ENCODE peak calls at places on chromosomes 4 and X, in six cellular contexts. M is A549, P is HepG2, G is endothelial cell of umbilical vein, C is K562, W is GM12878. I is an unnamed sample.

GRCh38 chr4:7658297-7659204 is 223.8 kb upstream of the PSAPL1 start:
- DNase-seq in P (peak), M (no peak), W (no peak), G (no peak), C (no peak), I (no peak)

GRCh38 chr4:38865445-38865844 is 2.2 kb upstream of the FAM114A1 start:
- DNase-seq in W (no peak), P (peak), G (no peak), M (no peak), C (no peak), I (no peak)

GRCh38 chrX:11269996-11270395 is 23.2 kb upstream of the AMELX start:
- DNase-seq in P (no peak), G (no peak), C (no peak), M (no peak), W (no peak), I (no peak)

GRCh38 chr4:3407930-3408792 is 33.6 kb upstream of the HGFAC start:
- DNase-seq in G (no peak), P (peak), M (no peak), C (no peak), W (no peak), I (no peak)

GRCh38 chr4:84939111-84939510 is 27.4 kb downstream of the WDFY3 start:
- DNase-seq in M (no peak), G (no peak), P (no peak), W (no peak), C (no peak), I (no peak)

GRCh38 chrX:120365320-120365719 is 3.4 kb downstream of the ATP1B4 start:
- DNase-seq in C (peak), P (peak), M (peak), G (peak), W (no peak), I (peak)

GRCh38 chr4:153126137-153126536 is 78.1 kb upstream of the TRIM2 start:
- DNase-seq in G (no peak), C (no peak), M (no peak), P (no peak), W (no peak), I (no peak)

GRCh38 chr4:163251204-163251603 is 81.2 kb downstream of the NPY1R start:
- DNase-seq in G (no peak), P (peak), W (no peak), C (no peak), M (peak), I (peak)

GRCh38 chrX:69063486-69063885 is 101.8 kb downstream of the PJA1 start:
- DNase-seq in C (no peak), M (no peak), W (no peak), P (no peak), G (no peak), I (no peak)

GRCh38 chr4:48340905-48341775 is at the start of gene SLAIN2:
- DNase-seq in M (peak), C (peak), G (peak), P (peak), W (peak), I (peak)
- TF ChIP-seq POLR2A in M (peak), C (peak), G (peak), P (peak), W (peak), I (peak)

GRCh38 chrX:132022115-132022862 is 813 bp upstream of the STK26 start:
- DNase-seq in C (peak), W (no peak), M (peak), P (peak), G (peak), I (peak)

GRCh38 chrX:132023117-132023895 is at the start of gene STK26:
- DNase-seq in W (no peak), P (peak), C (peak), G (peak), M (peak), I (peak)

GRCh38 chrX:132022863-132023116 is 312 bp upstream of the STK26 start:
- DNase-seq in C (no peak), G (no peak), W (no peak), M (no peak), P (no peak), I (no peak)

GRCh38 chrX:132025085-132025484 is 2.0 kb downstream of the STK26 start:
- DNase-seq in M (no peak), P (peak), C (peak), G (no peak), W (no peak), I (peak)

GRCh38 chrX:132023896-132024386 is 839 bp downstream of the STK26 start:
- DNase-seq in P (no peak), W (no peak), C (peak), M (peak), G (peak), I (peak)
- TF ChIP-seq MYC in P (no peak), W (no peak), C (no peak), M (no peak), G (no peak), I (peak)

GRCh38 chr4:15116509-15117079 is 114.3 kb downstream of the CPEB2 start:
- DNase-seq in C (no peak), P (no peak), G (no peak), M (no peak), W (no peak), I (no peak)
- TF ChIP-seq CTCF in C (no peak), P (no peak), G (no peak), M (no peak), W (no peak), I (no peak)

DNA sequence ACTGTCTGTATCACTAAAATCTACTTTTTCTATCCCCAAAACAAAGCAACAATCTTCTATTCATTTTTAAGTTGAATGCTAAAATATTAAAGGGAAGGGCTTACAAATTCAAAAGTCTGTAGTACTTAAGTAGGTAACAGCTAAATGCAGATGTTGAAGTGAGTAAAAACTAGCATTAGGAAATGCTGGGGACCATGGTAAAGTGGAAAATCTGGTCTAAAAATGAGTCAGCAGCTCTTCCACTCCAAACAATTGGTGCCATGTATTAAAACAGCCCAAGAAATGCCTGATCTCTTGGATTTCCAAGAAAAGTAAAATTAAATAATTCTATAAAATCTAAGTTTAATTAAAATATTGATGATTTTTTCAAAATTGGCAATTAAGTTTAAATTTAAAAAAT is 73.3 kb upstream of the PPP3CA start:
- DNase-seq in G (peak), M (no peak), P (no peak), W (no peak), C (no peak), I (peak)
- TF ChIP-seq POLR2A in G (no peak), M (no peak), P (no peak), W (no peak), C (no peak), I (no peak)

GRCh38 chr4:105192474-105192873 is 45.8 kb downstream of the TET2 start:
- DNase-seq in P (no peak), W (no peak), M (no peak), G (no peak), C (no peak), I (no peak)
- TF ChIP-seq MYC in P (no peak), W (no peak), M (no peak), G (no peak), C (no peak), I (no peak)

GRCh38 chr4:102715057-102715456 is 45.7 kb downstream of the MANBA start:
- DNase-seq in W (no peak), G (no peak), C (no peak), P (no peak), M (no peak), I (no peak)
- TF ChIP-seq CTCF in W (no peak), G (no peak), C (no peak), P (no peak), M (no peak), I (no peak)

DNA sequence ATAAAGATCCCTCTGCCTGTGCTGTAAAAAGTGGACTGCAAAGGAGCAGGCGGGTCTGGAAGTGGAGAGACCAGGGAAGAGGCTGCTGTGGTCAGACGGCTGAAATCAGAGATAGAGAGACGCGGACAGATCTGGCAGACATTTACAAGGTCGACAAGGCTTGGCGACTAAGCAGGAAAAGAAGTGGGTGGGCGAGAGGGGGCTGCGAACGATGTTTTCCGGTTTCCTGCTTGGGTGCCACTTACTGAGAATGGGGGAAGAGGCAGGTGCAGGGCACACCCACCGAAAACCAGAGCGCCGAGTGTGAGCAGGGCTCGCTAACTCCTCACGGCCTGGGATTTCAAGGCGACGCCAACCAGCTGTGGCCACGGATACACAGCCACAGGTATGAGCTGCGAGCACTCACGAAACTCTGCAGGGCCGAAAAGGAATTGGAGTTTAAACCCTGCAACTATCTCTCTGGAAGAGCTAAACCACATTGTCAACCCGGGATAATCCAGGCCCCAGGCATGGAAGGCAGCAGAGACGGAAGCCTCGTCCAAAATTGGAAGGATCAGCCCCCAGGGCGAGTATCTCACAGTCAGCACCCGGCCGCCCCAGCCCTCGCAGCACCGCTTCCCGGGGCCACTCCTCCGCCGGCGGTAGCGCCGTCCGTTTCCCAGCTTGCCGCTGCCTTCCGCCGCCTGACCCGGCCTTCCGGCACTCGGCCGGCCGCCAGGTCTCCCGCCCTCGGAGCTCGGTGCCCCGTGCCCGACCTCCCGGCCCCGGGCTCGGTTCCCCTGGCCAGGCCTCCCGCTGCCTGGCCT is 824 bp downstream of the CASP3 start:
- DNase-seq in G (peak), P (peak), M (peak), W (no peak), C (peak), I (peak)
- TF ChIP-seq POLR2A in G (peak), P (no peak), M (no peak), W (peak), C (no peak), I (no peak)

GRCh38 chr4:101972791-101973190 is 182.3 kb downstream of the BANK1 start:
- DNase-seq in C (no peak), G (no peak), P (no peak), W (no peak), M (no peak), I (no peak)
- TF ChIP-seq MYC in C (no peak), G (no peak), P (no peak), W (no peak), M (no peak), I (no peak)

GRCh38 chrX:117510453-117510852 is 606.2 kb downstream of the KLHL13 start:
- DNase-seq in M (peak), W (no peak), G (no peak), P (no peak), C (no peak), I (peak)
- TF ChIP-seq CTCF in M (no peak), W (no peak), G (no peak), P (peak), C (no peak), I (no peak)

GRCh38 chr4:48269861-48270515 is 350 bp upstream of the TEC start:
- DNase-seq in M (peak), W (peak), C (peak), P (peak), G (peak), I (peak)
- TF ChIP-seq POLR2A in M (peak), W (peak), C (peak), P (peak), G (no peak), I (peak)